ENCODE peak calls at places on chromosomes 2 and 18, in six cellular contexts. S is choroid plexus epithelial cell, M is astrocyte of the cerebellum, V is testis, Y is pancreas, K is HFF-Myc. E is an unnamed sample.

GRCh38 chr2:149330127-149331022 is at the start of gene LYPD6:
- DNase-seq in V (peak; percentile 80), K (no peak), M (no peak), Y (peak; percentile 75), S (peak; percentile 36), E (no peak)

GRCh38 chr18:11066038-11066437 is 83.3 kb downstream of the PIEZO2 start:
- DNase-seq in S (no peak), M (no peak), K (no peak), V (no peak), Y (no peak), E (no peak)

GRCh38 chr2:44715671-44716077 is 225.8 kb upstream of the SIX3 start:
- DNase-seq in V (no peak), M (peak; percentile 19), K (peak; percentile 59), S (peak; percentile 70), Y (no peak), E (peak; percentile 20)

GRCh38 chr2:229344151-229344551 is 73.1 kb upstream of the PID1 start:
- DNase-seq in S (peak; percentile 78), M (no peak), V (no peak), K (peak; percentile 94), Y (no peak), E (no peak)

GRCh38 chr2:111618577-111618930 is 265.4 kb downstream of the ANAPC1 start:
- DNase-seq in M (no peak), S (no peak), V (no peak), K (no peak), Y (no peak), E (no peak)

GRCh38 chr2:232528746-232529445 is 2.9 kb downstream of the CHRND start:
- DNase-seq in M (no peak), Y (no peak), S (no peak), K (no peak), V (no peak), E (no peak)

GRCh38 chr2:7203056-7203467 is 285.9 kb downstream of the RNF144A start:
- DNase-seq in M (peak; percentile 57), S (peak; percentile 76), K (peak; percentile 42), Y (peak; percentile 29), V (peak; percentile 78), E (peak; percentile 12)

GRCh38 chr2:86453838-86454237 is 12.7 kb downstream of the KDM3A start:
- DNase-seq in S (peak; percentile 92), M (peak; percentile 87), V (peak; percentile 90), K (no peak), Y (peak; percentile 78), E (no peak)

GRCh38 chr2:219701847-219702634 is 74.6 kb downstream of the SLC4A3 start:
- DNase-seq in S (no peak), Y (no peak), M (peak; percentile 49), V (peak; percentile 47), K (no peak), E (no peak)

GRCh38 chr2:145749556-145749955 is 1229.6 kb upstream of the ZEB2 start:
- DNase-seq in M (no peak), V (no peak), S (no peak), K (no peak), Y (no peak), E (no peak)

GRCh38 chr18:78378983-78379382 is 600.6 kb upstream of the SALL3 start:
- DNase-seq in S (no peak), K (no peak), Y (no peak), M (no peak), V (no peak), E (no peak)

GRCh38 chr2:212968284-212969081 is 182.9 kb downstream of the IKZF2 start:
- DNase-seq in K (no peak), Y (no peak), S (peak; percentile 46), M (no peak), V (no peak), E (peak; percentile 19)

GRCh38 chr2:54666741-54667639 is 56.5 kb upstream of the EML6 start:
- DNase-seq in Y (no peak), S (peak; percentile 44), K (peak; percentile 49), M (no peak), V (no peak), E (no peak)

DNA sequence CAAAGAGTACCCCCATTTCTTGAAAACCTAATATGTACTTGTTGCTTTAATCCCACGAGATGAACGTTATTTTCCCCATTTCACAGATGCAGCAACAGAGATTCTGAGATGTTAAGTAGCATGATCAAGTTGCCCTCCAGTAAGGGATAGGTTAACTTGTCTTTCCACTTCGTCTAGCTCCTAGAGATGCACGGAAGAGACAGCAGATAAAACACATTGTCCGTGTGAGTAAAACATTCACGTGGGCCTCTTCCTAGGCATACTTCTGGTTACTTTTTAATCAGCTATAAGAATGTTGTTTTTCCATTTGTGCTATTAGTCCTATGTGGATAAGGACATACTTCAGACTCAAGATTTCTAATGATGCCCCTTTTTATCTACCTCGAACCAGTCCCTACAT is 1.2 kb upstream of the ARHGAP28 start:
- DNase-seq in M (no peak), S (no peak), Y (no peak), V (no peak), K (no peak), E (peak; percentile 22)
- H3K4me3 ChIP-seq in M (no peak overlapping the region), S (no peak overlapping the region), Y (no peak overlapping the region), V (no peak overlapping the region), K (no peak overlapping the region), E (peak overlapping the region; percentile 61)

GRCh38 chr18:6728809-6729246 is 688 bp upstream of the ARHGAP28 start:
- DNase-seq in Y (no peak), S (no peak), M (peak; percentile 86), V (peak; percentile 87), K (no peak), E (peak; percentile 31)
- TF ChIP-seq CTCF in Y (no peak), S (no peak), M (no peak), V (no peak), K (no peak), E (no peak)

GRCh38 chr2:139369423-139370409 is 589.5 kb upstream of the NXPH2 start:
- DNase-seq in V (no peak), Y (no peak), S (no peak), M (no peak), K (no peak), E (no peak)
- H3K4me3 ChIP-seq in V (no peak overlapping the region), Y (no peak overlapping the region), S (no peak overlapping the region), M (no peak overlapping the region), K (no peak overlapping the region), E (no peak overlapping the region)

GRCh38 chr2:23198316-23199114 is 186.5 kb upstream of the KLHL29 start:
- DNase-seq in Y (no peak), K (no peak), V (no peak), S (no peak), M (no peak), E (no peak)

GRCh38 chr2:23200056-23200455 is 184.9 kb upstream of the KLHL29 start:
- DNase-seq in M (no peak), Y (no peak), V (no peak), K (no peak), S (no peak), E (no peak)

GRCh38 chr2:23200460-23201113 is 184.4 kb upstream of the KLHL29 start:
- DNase-seq in M (no peak), V (no peak), Y (no peak), S (no peak), K (no peak), E (no peak)

GRCh38 chr2:23203383-23203782 is 181.6 kb upstream of the KLHL29 start:
- DNase-seq in V (no peak), M (no peak), K (no peak), S (no peak), Y (no peak), E (no peak)

GRCh38 chr2:23199115-23199918 is 185.7 kb upstream of the KLHL29 start:
- DNase-seq in M (no peak), S (peak; percentile 25), Y (no peak), K (no peak), V (peak; percentile 25), E (no peak)
- TF ChIP-seq CTCF in M (peak; percentile 37), S (peak; percentile 63), Y (no peak), K (peak; percentile 78), V (no peak), E (peak; percentile 75)

DNA sequence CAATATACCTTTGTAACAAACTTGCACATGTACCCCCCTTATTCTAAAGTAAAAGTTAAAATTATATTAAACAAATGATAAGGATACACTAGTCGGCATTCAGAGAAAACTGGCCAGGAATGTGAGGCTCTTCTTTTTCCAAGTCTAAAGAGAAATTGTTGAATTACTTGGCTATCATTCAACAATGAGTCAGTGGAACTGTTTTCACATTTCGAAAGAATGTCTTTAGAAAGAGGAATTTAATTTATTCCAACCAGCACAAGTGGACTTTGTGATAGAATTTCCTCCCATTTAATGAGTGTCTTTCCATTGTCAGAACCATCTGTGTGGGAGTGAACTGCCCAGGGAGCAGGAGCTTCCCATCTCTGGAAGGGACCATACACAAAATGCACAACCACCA is 792.2 kb downstream of the EPHA4 start:
- DNase-seq in K (peak; percentile 24), M (peak; percentile 78), V (peak; percentile 26), Y (no peak), S (peak; percentile 71), E (peak; percentile 33)
- H3K4me3 ChIP-seq in K (no peak overlapping the region), M (no peak overlapping the region), V (no peak overlapping the region), Y (no peak overlapping the region), S (no peak overlapping the region), E (no peak overlapping the region)

DNA sequence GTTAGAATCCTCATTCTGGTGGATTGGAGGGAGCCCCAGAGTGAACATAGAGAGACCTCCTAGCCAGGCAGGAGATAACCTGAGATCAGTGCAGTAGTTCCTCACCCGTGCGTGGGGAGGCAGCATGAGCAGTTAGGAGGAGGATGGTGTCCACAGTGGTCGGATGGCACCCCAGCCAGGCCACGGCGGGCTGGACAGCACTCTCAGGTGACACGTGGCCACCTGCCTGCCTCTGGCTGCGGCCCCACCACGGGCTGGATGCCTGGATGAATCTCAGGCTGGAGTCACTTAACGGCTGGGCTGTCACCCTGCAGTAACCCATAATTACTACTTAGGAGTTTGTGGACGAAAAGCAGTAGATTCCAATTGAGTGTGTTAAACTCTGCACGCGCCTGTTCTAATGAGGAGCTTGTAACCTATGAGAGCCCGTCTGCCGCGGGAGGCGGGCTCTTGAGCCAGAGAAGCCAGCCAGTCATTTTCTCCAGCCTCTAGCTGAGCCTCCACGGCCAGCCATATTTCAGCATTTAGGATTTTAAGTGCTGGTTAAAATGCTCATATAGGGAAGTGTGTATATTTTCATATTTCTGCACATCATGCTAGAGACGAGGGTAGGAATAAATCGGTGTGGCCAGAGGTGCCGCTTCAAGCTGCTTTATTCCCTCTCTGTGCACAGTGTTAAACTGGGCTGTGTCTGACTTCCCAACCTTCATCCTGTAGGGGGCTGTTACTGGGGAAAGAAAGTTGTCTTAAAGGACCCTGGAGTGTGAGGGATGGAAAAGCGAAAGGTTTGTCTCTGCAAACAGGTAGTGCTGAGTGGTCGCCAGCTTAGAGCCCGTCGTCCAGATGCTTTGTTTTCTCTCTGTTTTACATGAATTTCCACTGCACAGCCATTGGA is 144.0 kb downstream of the GLI2 start:
- DNase-seq in V (peak; percentile 40), M (no peak), K (no peak), S (no peak), Y (no peak), E (no peak)
- TF ChIP-seq CTCF in V (no peak), M (peak; percentile 35), K (peak; percentile 5), S (peak; percentile 20), Y (no peak), E (peak; percentile 34)

E was measured in epithelial cell of proximal tubule.